ENCODE peak calls at places on chromosome 1, in four cellular contexts. One of them, this sample, is unnamed.

GRCh38 chr1:156556354-156556753 is 16.0 kb downstream of the IQGAP3 start:
- DNase-seq in endodermal cell: no peak
- DNase-seq in breast epithelium: no peak
- DNase-seq in ovary: no peak
- DNase-seq in this sample: no peak

GRCh38 chr1:224922404-224923164 is 6.9 kb upstream of the DNAH14 start:
- DNase-seq in ovary: peak; percentile 21
- DNase-seq in endodermal cell: peak; percentile 73
- DNase-seq in breast epithelium: no peak
- DNase-seq in this sample: no peak

GRCh38 chr1:198848206-198848605 is 209.4 kb downstream of the PTPRC start:
- DNase-seq in ovary: no peak
- DNase-seq in breast epithelium: no peak
- DNase-seq in endodermal cell: no peak
- DNase-seq in this sample: no peak

GRCh38 chr1:220527279-220528048 is 472 bp upstream of the MARK1 start:
- DNase-seq in breast epithelium: no peak
- DNase-seq in ovary: peak; percentile 21
- DNase-seq in endodermal cell: peak; percentile 74
- DNase-seq in this sample: no peak

GRCh38 chr1:209486861-209487260 is 96.7 kb upstream of the CAMK1G start:
- DNase-seq in breast epithelium: no peak
- DNase-seq in endodermal cell: no peak
- DNase-seq in ovary: no peak
- DNase-seq in this sample: no peak

GRCh38 chr1:245512181-245512888 is 357.6 kb downstream of the KIF26B start:
- DNase-seq in endodermal cell: no peak
- DNase-seq in ovary: no peak
- DNase-seq in breast epithelium: no peak
- DNase-seq in this sample: no peak

GRCh38 chr1:25550155-25550506 is 6.7 kb downstream of the LDLRAP1 start:
- DNase-seq in endodermal cell: no peak
- DNase-seq in ovary: no peak
- DNase-seq in breast epithelium: no peak
- DNase-seq in this sample: no peak

GRCh38 chr1:152182942-152183341 is 23.9 kb upstream of the RPTN start:
- DNase-seq in ovary: no peak
- DNase-seq in endodermal cell: no peak
- DNase-seq in breast epithelium: no peak
- DNase-seq in this sample: no peak

GRCh38 chr1:69055223-69055622 is 512.5 kb upstream of the LRRC7 start:
- DNase-seq in breast epithelium: no peak
- DNase-seq in endodermal cell: no peak
- DNase-seq in ovary: no peak
- DNase-seq in this sample: no peak

GRCh38 chr1:209883341-209883971 is 54.6 kb upstream of the SYT14 start:
- DNase-seq in ovary: no peak
- DNase-seq in breast epithelium: no peak
- DNase-seq in endodermal cell: no peak
- DNase-seq in this sample: peak; percentile 3

GRCh38 chr1:94310570-94311270 is 73.3 kb upstream of the ARHGAP29 start:
- DNase-seq in ovary: no peak
- DNase-seq in breast epithelium: no peak
- DNase-seq in endodermal cell: no peak
- DNase-seq in this sample: no peak

GRCh38 chr1:27656157-27656893 is 15.7 kb downstream of the IFI6 start:
- DNase-seq in breast epithelium: no peak
- DNase-seq in endodermal cell: peak; percentile 93
- DNase-seq in ovary: no peak
- DNase-seq in this sample: no peak

GRCh38 chr1:17565551-17565971 is 26.1 kb downstream of the ARHGEF10L start:
- DNase-seq in breast epithelium: no peak
- DNase-seq in endodermal cell: peak; percentile 86
- DNase-seq in ovary: no peak
- DNase-seq in this sample: no peak

GRCh38 chr1:17563494-17564281 is 24.2 kb downstream of the ARHGEF10L start:
- DNase-seq in endodermal cell: peak; percentile 32
- DNase-seq in ovary: no peak
- DNase-seq in breast epithelium: no peak
- DNase-seq in this sample: no peak

GRCh38 chr1:17562375-17562774 is 22.9 kb downstream of the ARHGEF10L start:
- DNase-seq in endodermal cell: no peak
- DNase-seq in ovary: no peak
- DNase-seq in breast epithelium: no peak
- DNase-seq in this sample: no peak

GRCh38 chr1:17566892-17567291 is 27.4 kb downstream of the ARHGEF10L start:
- DNase-seq in breast epithelium: no peak
- DNase-seq in ovary: no peak
- DNase-seq in endodermal cell: no peak
- DNase-seq in this sample: no peak

GRCh38 chr1:17564458-17565393 is 25.2 kb downstream of the ARHGEF10L start:
- DNase-seq in ovary: no peak
- DNase-seq in endodermal cell: peak; percentile 72
- DNase-seq in breast epithelium: peak; percentile 69
- DNase-seq in this sample: no peak
- H3K4me1 ChIP-seq in ovary: peaks cover 39% of the 10 kb centered on the region
- H3K4me1 ChIP-seq in endodermal cell: peaks cover 7% of the 10 kb centered on the region
- H3K4me1 ChIP-seq in breast epithelium: peaks cover 47% of the 10 kb centered on the region
- H3K4me1 ChIP-seq in this sample: peaks cover 100% of the 10 kb centered on the region

DNA sequence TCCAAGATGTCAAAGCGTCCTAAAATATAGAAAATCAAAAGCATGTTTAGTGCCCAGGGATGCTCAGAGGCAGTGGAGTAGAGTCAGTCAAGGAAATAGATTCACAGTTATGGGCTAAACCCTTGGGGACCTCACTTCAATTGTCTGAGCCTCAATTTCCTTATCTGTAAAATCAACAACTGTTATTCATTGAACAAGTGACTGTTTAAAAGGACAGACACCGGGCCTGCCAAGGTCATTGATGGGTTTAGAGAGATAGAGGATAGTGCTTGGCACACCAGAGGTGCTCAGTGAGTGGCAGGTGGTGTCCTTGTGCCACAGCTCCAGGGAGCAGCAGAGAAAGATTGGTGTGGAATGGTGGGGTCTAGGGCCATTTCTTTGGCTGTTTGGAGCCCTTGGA is 12.8 kb downstream of the PLA2G5 start:
- DNase-seq in breast epithelium: no peak
- DNase-seq in endodermal cell: no peak
- DNase-seq in ovary: no peak
- DNase-seq in this sample: no peak
- H3K4me1 ChIP-seq in breast epithelium: no peaks in the 10 kb centered on the region
- H3K4me1 ChIP-seq in endodermal cell: no peaks in the 10 kb centered on the region
- H3K4me1 ChIP-seq in ovary: no peaks in the 10 kb centered on the region
- H3K4me1 ChIP-seq in this sample: peaks cover 25% of the 10 kb centered on the region

GRCh38 chr1:155128755-155129473 is 1.2 kb downstream of the EFNA1 start:
- DNase-seq in endodermal cell: peak; percentile 68
- DNase-seq in ovary: no peak
- DNase-seq in breast epithelium: no peak
- DNase-seq in this sample: no peak

GRCh38 chr1:155131285-155131684 is 3.6 kb downstream of the EFNA1 start:
- DNase-seq in ovary: no peak
- DNase-seq in breast epithelium: no peak
- DNase-seq in endodermal cell: no peak
- DNase-seq in this sample: no peak

GRCh38 chr1:155128469-155128754 is 736 bp downstream of the EFNA1 start:
- DNase-seq in ovary: no peak
- DNase-seq in breast epithelium: no peak
- DNase-seq in endodermal cell: peak; percentile 51
- DNase-seq in this sample: no peak

GRCh38 chr1:155131846-155132245 is 3.8 kb upstream of the SLC50A1 start:
- DNase-seq in endodermal cell: no peak
- DNase-seq in ovary: no peak
- DNase-seq in breast epithelium: no peak
- DNase-seq in this sample: no peak

GRCh38 chr1:155130272-155131006 is 2.8 kb downstream of the EFNA1 start:
- DNase-seq in endodermal cell: no peak
- DNase-seq in ovary: no peak
- DNase-seq in breast epithelium: no peak
- DNase-seq in this sample: no peak
- H3K4me1 ChIP-seq in endodermal cell: peaks cover 17% of the 10 kb centered on the region
- H3K4me1 ChIP-seq in ovary: peaks cover 15% of the 10 kb centered on the region
- H3K4me1 ChIP-seq in breast epithelium: peaks cover 39% of the 10 kb centered on the region
- H3K4me1 ChIP-seq in this sample: peaks cover 93% of the 10 kb centered on the region

GRCh38 chr1:923131-923990 is at the start of gene SAMD11:
- DNase-seq in endodermal cell: peak; percentile 91
- DNase-seq in breast epithelium: peak; percentile 75
- DNase-seq in ovary: peak; percentile 84
- DNase-seq in this sample: no peak

GRCh38 chr1:919271-919872 is 4.4 kb upstream of the SAMD11 start:
- DNase-seq in breast epithelium: no peak
- DNase-seq in ovary: no peak
- DNase-seq in endodermal cell: no peak
- DNase-seq in this sample: no peak

GRCh38 chr1:920506-920905 is 3.2 kb upstream of the SAMD11 start:
- DNase-seq in endodermal cell: no peak
- DNase-seq in ovary: no peak
- DNase-seq in breast epithelium: no peak
- DNase-seq in this sample: no peak

GRCh38 chr1:920008-920407 is 3.7 kb upstream of the SAMD11 start:
- DNase-seq in endodermal cell: no peak
- DNase-seq in breast epithelium: no peak
- DNase-seq in ovary: no peak
- DNase-seq in this sample: no peak

DNA sequence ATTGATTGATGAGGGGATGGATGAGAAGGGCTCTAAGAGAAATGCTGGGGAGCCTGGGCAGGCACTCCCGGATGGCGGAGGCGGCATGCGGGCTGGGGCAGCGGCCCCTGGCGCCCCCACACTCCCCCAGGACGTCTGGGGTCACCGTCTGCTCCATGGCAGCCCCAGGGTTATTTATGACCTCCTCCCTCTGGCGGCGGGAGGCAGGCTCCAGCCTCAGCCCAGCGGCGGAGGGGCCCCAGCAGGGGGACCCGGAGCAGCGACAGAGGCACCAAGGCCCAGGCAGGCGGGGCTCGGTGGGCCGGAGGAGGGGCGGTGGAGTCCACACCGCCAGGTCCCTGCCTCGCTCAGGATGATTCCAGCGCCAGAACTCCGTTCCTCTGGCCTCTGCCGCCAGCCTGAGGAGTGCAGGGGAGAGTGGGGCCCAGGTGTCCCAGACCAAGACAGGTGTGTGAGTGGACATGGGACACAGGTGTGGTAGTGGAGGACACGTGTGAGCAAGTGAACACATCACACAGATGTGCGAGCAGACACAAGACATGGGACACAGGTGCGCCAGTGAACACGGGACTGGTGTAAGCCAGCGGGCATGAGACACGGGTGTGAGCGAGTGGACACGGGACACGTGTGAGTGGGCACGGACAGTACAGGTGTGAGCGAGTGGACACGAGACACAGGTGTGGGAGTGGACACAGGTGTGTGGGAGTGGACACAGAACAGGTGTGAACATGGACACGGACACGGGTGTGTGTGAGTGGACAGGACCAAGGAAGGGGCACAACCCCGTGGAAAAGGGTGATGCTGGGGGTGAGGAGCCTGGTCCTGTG is 2.5 kb upstream of the SAMD11 start:
- DNase-seq in ovary: peak; percentile 73
- DNase-seq in endodermal cell: peak; percentile 92
- DNase-seq in breast epithelium: no peak
- DNase-seq in this sample: no peak
- H3K4me1 ChIP-seq in ovary: peaks cover 18% of the 10 kb centered on the region
- H3K4me1 ChIP-seq in endodermal cell: peaks cover 6% of the 10 kb centered on the region
- H3K4me1 ChIP-seq in breast epithelium: peaks cover 27% of the 10 kb centered on the region
- H3K4me1 ChIP-seq in this sample: peaks cover 61% of the 10 kb centered on the region

GRCh38 chr1:174413632-174414031 is 34.1 kb upstream of the GPR52 start:
- DNase-seq in breast epithelium: no peak
- DNase-seq in endodermal cell: peak; percentile 50
- DNase-seq in ovary: no peak
- DNase-seq in this sample: no peak
- H3K4me1 ChIP-seq in breast epithelium: no peaks in the 10 kb centered on the region
- H3K4me1 ChIP-seq in endodermal cell: no peaks in the 10 kb centered on the region
- H3K4me1 ChIP-seq in ovary: peaks cover 2% of the 10 kb centered on the region
- H3K4me1 ChIP-seq in this sample: peaks cover 4% of the 10 kb centered on the region

GRCh38 chr1:51635611-51636010 is 18.7 kb downstream of the OSBPL9 start:
- DNase-seq in endodermal cell: no peak
- DNase-seq in ovary: no peak
- DNase-seq in breast epithelium: no peak
- DNase-seq in this sample: no peak
- H3K4me1 ChIP-seq in endodermal cell: no peaks in the 10 kb centered on the region
- H3K4me1 ChIP-seq in ovary: peaks cover 13% of the 10 kb centered on the region
- H3K4me1 ChIP-seq in breast epithelium: no peaks in the 10 kb centered on the region
- H3K4me1 ChIP-seq in this sample: peaks cover 22% of the 10 kb centered on the region

GRCh38 chr1:55214903-55215193 is 316 bp downstream of the USP24 start:
- DNase-seq in breast epithelium: no peak
- DNase-seq in ovary: peak; percentile 61
- DNase-seq in endodermal cell: peak; percentile 84
- DNase-seq in this sample: no peak

GRCh38 chr1:55213885-55214213 is 1.3 kb downstream of the USP24 start:
- DNase-seq in endodermal cell: no peak
- DNase-seq in ovary: peak; percentile 22
- DNase-seq in breast epithelium: no peak
- DNase-seq in this sample: no peak

GRCh38 chr1:55215194-55216021 is at the start of gene USP24:
- DNase-seq in breast epithelium: peak; percentile 65
- DNase-seq in ovary: peak; percentile 79
- DNase-seq in endodermal cell: peak; percentile 91
- DNase-seq in this sample: peak; percentile 95

GRCh38 chr1:55213029-55213884 is 1.9 kb downstream of the USP24 start:
- DNase-seq in breast epithelium: no peak
- DNase-seq in endodermal cell: no peak
- DNase-seq in ovary: no peak
- DNase-seq in this sample: no peak

DNA sequence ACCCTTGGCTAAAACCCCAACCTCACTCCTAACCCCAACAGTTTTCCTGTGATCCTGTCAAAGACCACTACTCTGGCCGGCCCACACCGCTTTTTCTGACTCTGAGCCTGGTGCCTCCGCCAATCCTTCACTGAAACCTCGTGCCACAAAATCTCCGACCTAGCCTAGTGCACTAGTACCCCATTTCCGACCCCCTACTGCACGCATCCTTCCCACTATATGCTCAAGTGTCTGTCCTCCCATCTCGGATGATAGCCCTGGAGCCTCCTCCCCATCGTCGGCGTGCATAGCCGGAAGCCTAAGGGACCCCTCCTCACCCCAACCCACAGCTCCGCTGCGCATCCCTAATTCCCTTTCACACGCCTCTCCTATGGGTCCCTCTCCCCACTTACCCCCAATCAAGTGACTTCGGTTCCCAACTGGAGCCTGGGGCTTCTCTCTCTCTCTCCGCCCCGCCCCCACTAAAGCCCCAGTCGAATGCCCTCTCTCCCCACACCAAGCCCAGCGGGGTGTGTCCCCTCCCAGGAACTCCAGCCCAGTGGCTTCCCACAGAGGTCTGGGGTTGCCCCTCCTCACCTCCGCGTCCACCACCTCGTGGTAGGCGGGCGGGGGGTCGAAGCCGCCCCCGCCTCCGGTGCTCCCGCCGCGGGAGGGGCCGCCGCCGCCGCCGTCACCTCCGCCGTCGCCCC is 806 bp downstream of the USP24 start:
- DNase-seq in endodermal cell: peak; percentile 87
- DNase-seq in ovary: peak; percentile 61
- DNase-seq in breast epithelium: no peak
- DNase-seq in this sample: no peak
- H3K4me1 ChIP-seq in endodermal cell: peaks cover 17% of the 10 kb centered on the region
- H3K4me1 ChIP-seq in ovary: peaks cover 7% of the 10 kb centered on the region
- H3K4me1 ChIP-seq in breast epithelium: no peaks in the 10 kb centered on the region
- H3K4me1 ChIP-seq in this sample: peaks cover 42% of the 10 kb centered on the region